ENCODE peak calls at places on chromosomes 13 and 19, in seven cellular contexts. L is astrocyte of the cerebellum, E is AG10803, C is NCI-H774, M is aorta, F is breast epithelium, V is GM12864. A is an unnamed sample.

GRCh38 chr19:8731428-8732169 is 10.2 kb downstream of the OR2Z1 start:
- DNase-seq in L (no peak), F (no peak), M (no peak), C (no peak), V (no peak), E (no peak), A (no peak)

GRCh38 chr19:49758292-49758691 is 4.8 kb downstream of the TSKS start:
- DNase-seq in M (no peak), L (peak), E (peak), C (no peak), V (no peak), F (no peak), A (no peak)

GRCh38 chr13:46552302-46552680 is 679 bp upstream of the LRCH1 start:
- DNase-seq in M (no peak), E (no peak), C (no peak), L (no peak), V (no peak), F (no peak), A (no peak)

GRCh38 chr13:41352935-41353801 is 42.1 kb downstream of the NAA16 start:
- DNase-seq in M (no peak), E (peak), V (peak), C (no peak), L (peak), F (no peak), A (no peak)

GRCh38 chr13:51874651-51875050 is 12.9 kb downstream of the CCDC70 start:
- DNase-seq in M (no peak), F (no peak), E (no peak), C (no peak), V (no peak), L (no peak), A (no peak)

GRCh38 chr13:85549819-85550218 is 249.4 kb downstream of the SLITRK6 start:
- DNase-seq in V (no peak), L (no peak), F (no peak), E (no peak), C (no peak), M (no peak), A (no peak)

GRCh38 chr19:42487025-42487797 is 41.1 kb downstream of the CEACAM1 start:
- DNase-seq in E (peak), V (no peak), C (no peak), M (no peak), L (no peak), F (no peak), A (no peak)

GRCh38 chr13:113364371-113364932 is 522 bp upstream of the GRTP1 start:
- DNase-seq in V (no peak), F (no peak), E (no peak), M (no peak), C (no peak), L (no peak), A (no peak)

GRCh38 chr19:46470376-46470775 is 987 bp downstream of the PNMA8A start:
- DNase-seq in M (peak), E (no peak), V (no peak), C (no peak), L (no peak), F (no peak), A (peak)

GRCh38 chr19:6464070-6464873 is at the start of gene CRB3:
- DNase-seq in E (no peak), F (peak), L (no peak), C (peak), M (no peak), V (no peak), A (no peak)

GRCh38 chr19:10988921-10989320 is 28.1 kb downstream of the SMARCA4 start:
- DNase-seq in E (no peak), M (no peak), C (no peak), F (no peak), V (no peak), L (no peak), A (no peak)

GRCh38 chr13:83622422-83622784 is 259.9 kb downstream of the SLITRK1 start:
- DNase-seq in V (no peak), F (no peak), C (no peak), L (no peak), E (no peak), M (no peak), A (no peak)

GRCh38 chr19:35240322-35240721 is 8.5 kb upstream of the LSR start:
- DNase-seq in M (no peak), E (no peak), C (no peak), F (no peak), V (no peak), L (no peak), A (no peak)

GRCh38 chr13:32720026-32720425 is 133.8 kb downstream of the PDS5B start:
- DNase-seq in M (no peak), E (peak), L (no peak), F (no peak), C (no peak), V (no peak), A (no peak)

GRCh38 chr13:109945206-109945960 is 159.0 kb upstream of the IRS2 start:
- DNase-seq in M (no peak), F (no peak), C (no peak), E (peak), V (no peak), L (peak), A (no peak)

GRCh38 chr13:23427342-23428182 is 5.9 kb downstream of the SACS start:
- DNase-seq in L (peak), C (no peak), M (no peak), F (no peak), E (peak), V (no peak), A (no peak)

GRCh38 chr13:103164239-103164638 is 98.0 kb upstream of the SLC10A2 start:
- DNase-seq in V (no peak), F (no peak), L (no peak), E (no peak), C (no peak), M (no peak), A (no peak)

GRCh38 chr19:32642771-32643170 is 32.2 kb downstream of the ANKRD27 start:
- DNase-seq in C (no peak), E (no peak), V (no peak), L (no peak), F (no peak), M (no peak), A (no peak)

GRCh38 chr13:99845136-99845874 is 126.3 kb downstream of the ZIC5 start:
- DNase-seq in E (no peak), F (no peak), C (no peak), M (no peak), V (no peak), L (no peak), A (no peak)

GRCh38 chr13:112072531-112073244 is 5.7 kb downstream of the SOX1 start:
- DNase-seq in F (no peak), L (no peak), C (peak), V (no peak), E (no peak), M (no peak), A (no peak)

GRCh38 chr13:63463782-63464610 is 2048.3 kb upstream of the PCDH20 start:
- DNase-seq in V (no peak), M (no peak), C (no peak), L (no peak), F (no peak), E (no peak), A (no peak)

GRCh38 chr19:8302357-8302691 is 5.8 kb downstream of the CD320 start:
- DNase-seq in C (no peak), V (no peak), L (no peak), E (no peak), M (peak), F (peak), A (peak)

GRCh38 chr13:97429681-97430081 is 4.3 kb upstream of the RAP2A start:
- DNase-seq in V (no peak), E (peak), F (no peak), C (no peak), M (no peak), L (no peak), A (no peak)

GRCh38 chr13:85347251-85347650 is 452.0 kb downstream of the SLITRK6 start:
- DNase-seq in E (no peak), L (peak), C (no peak), M (no peak), V (no peak), F (no peak), A (no peak)

GRCh38 chr19:46785054-46785979 is 3.1 kb downstream of the SLC1A5 start:
- DNase-seq in C (no peak), L (no peak), E (peak), M (no peak), F (no peak), V (no peak), A (no peak)

A was measured in cardiac septum.